ENCODE peak calls at places on chromosomes 3 and 15, in ten cellular contexts. F is GM23338; Z is stimulated activated naive CD8-positive, alpha-beta T cell treated with anti-CD3 and anti-CD28 coated beads, Interleukin-15, amount 100 ng/mL, for 72 hours; P is stimulated activated CD4-positive, alpha-beta T cell treated with anti-CD3 and anti-CD28 coated beads, Interleukin-4, amount 100 ng/mL, for 24 hours; K is EL; J is T-helper 17 cell; D is left ventricle myocardium inferior; B is effector CD4-positive, alpha-beta T cell; U is activated CD8-positive, alpha-beta memory T cell treated with anti-CD3 and anti-CD28 coated beads for 24 hours; H is H4. C is an unnamed sample.
A peak's percentile ranks its signal among the peaks of the same experiment; 100 is the strongest.

GRCh38 chr3:127750226-127751031 is 71.9 kb downstream of the MGLL start:
- DNase-seq in K (peak; percentile 83), D (no peak), B (no peak), U (no peak), H (peak; percentile 73), J (no peak), P (no peak), Z (no peak), F (no peak), C (no peak)

GRCh38 chr3:42802876-42803799 is 1.2 kb downstream of the HIGD1A start:
- DNase-seq in P (no peak), Z (no peak), U (no peak), J (no peak), B (no peak), K (peak; percentile 31), H (no peak), D (no peak), F (peak; percentile 48), C (no peak)

GRCh38 chr3:12303532-12303931 is 14.7 kb downstream of the PPARG start:
- DNase-seq in P (no peak), U (no peak), K (peak; percentile 88), D (no peak), J (no peak), B (no peak), Z (no peak), F (no peak), H (no peak), C (no peak)

GRCh38 chr15:101295607-101296225 is 668 bp upstream of the SNRPA1 start:
- DNase-seq in B (no peak), D (no peak), P (no peak), J (no peak), Z (no peak), K (no peak), F (no peak), H (no peak), U (no peak), C (no peak)

GRCh38 chr3:29557186-29557585 is 276.3 kb downstream of the RBMS3 start:
- DNase-seq in H (no peak), P (no peak), K (no peak), B (no peak), F (no peak), U (no peak), D (no peak), J (no peak), Z (no peak), C (no peak)

GRCh38 chr15:45640610-45641009 is 5.8 kb downstream of the SQOR start:
- DNase-seq in Z (no peak), U (peak; percentile 51), B (no peak), P (no peak), H (peak; percentile 78), F (no peak), D (no peak), K (peak; percentile 89), J (no peak), C (no peak)

GRCh38 chr15:75200765-75201608 is 695 bp upstream of the C15orf39 start:
- DNase-seq in Z (peak; percentile 11), B (no peak), U (peak; percentile 69), H (no peak), J (no peak), D (no peak), K (peak; percentile 28), P (peak; percentile 51), F (peak; percentile 94), C (no peak)

GRCh38 chr3:102511168-102511567 is 76.4 kb downstream of the ZPLD1 start:
- DNase-seq in F (no peak), H (no peak), Z (no peak), J (no peak), U (no peak), P (no peak), K (no peak), B (no peak), D (no peak), C (no peak)

GRCh38 chr15:33400941-33401340 is 90.2 kb downstream of the RYR3 start:
- DNase-seq in D (no peak), J (no peak), B (no peak), U (no peak), P (no peak), K (no peak), Z (no peak), F (no peak), H (no peak), C (no peak)

GRCh38 chr15:86850939-86851338 is 771.3 kb downstream of the AGBL1 start:
- DNase-seq in D (no peak), B (no peak), K (no peak), Z (no peak), F (no peak), J (no peak), P (no peak), H (no peak), U (no peak), C (no peak)

GRCh38 chr3:195395208-195395816 is 47.5 kb downstream of the ACAP2 start:
- DNase-seq in P (no peak), K (no peak), Z (no peak), D (no peak), U (no peak), H (no peak), B (no peak), J (no peak), F (no peak), C (no peak)

GRCh38 chr15:70362911-70363310 is 265.2 kb upstream of the TLE3 start:
- DNase-seq in H (peak; percentile 50), Z (no peak), D (no peak), K (peak; percentile 36), U (peak; percentile 51), P (no peak), B (no peak), F (peak; percentile 72), J (no peak), C (no peak)

GRCh38 chr15:40891810-40892448 is 2.3 kb upstream of the VPS18 start:
- DNase-seq in B (no peak), H (no peak), F (peak; percentile 80), Z (no peak), J (no peak), U (no peak), D (no peak), K (peak; percentile 53), P (no peak), C (no peak)

GRCh38 chr3:132164469-132165092 is 129.8 kb upstream of the CPNE4 start:
- DNase-seq in K (peak; percentile 12), H (no peak), B (no peak), J (no peak), P (no peak), U (no peak), D (no peak), Z (no peak), F (no peak), C (no peak)

GRCh38 chr15:57668074-57668473 is 38.4 kb upstream of the POLR2M start:
- DNase-seq in Z (no peak), J (no peak), H (no peak), D (no peak), P (no peak), B (no peak), U (no peak), F (no peak), K (no peak), C (no peak)

GRCh38 chr15:98363416-98363815 is 284.9 kb upstream of the IGF1R start:
- DNase-seq in P (no peak), K (no peak), B (no peak), U (no peak), F (no peak), J (no peak), H (no peak), D (no peak), Z (no peak), C (no peak)

GRCh38 chr3:184039414-184039813 is 7.9 kb downstream of the HTR3D start:
- DNase-seq in F (no peak), P (no peak), K (no peak), D (no peak), Z (no peak), B (no peak), J (no peak), U (no peak), H (no peak), C (no peak)

GRCh38 chr3:172626241-172626640 is 84.6 kb downstream of the NCEH1 start:
- DNase-seq in J (no peak), P (no peak), F (no peak), U (no peak), B (no peak), H (no peak), Z (no peak), K (peak; percentile 89), D (no peak), C (no peak)

GRCh38 chr3:185559706-185560090 is 7.3 kb upstream of the LIPH start:
- DNase-seq in K (no peak), F (no peak), Z (no peak), U (no peak), B (no peak), H (no peak), J (no peak), P (no peak), D (no peak), C (no peak)

GRCh38 chr3:129619726-129620162 is 13.3 kb upstream of the PLXND1 start:
- DNase-seq in Z (no peak), B (no peak), H (no peak), D (peak; percentile 22), K (no peak), J (no peak), F (no peak), U (no peak), P (no peak), C (no peak)